ENCODE peak calls at places on chromosome 10, in six cellular contexts. E is activated T-helper 1 cell treated with anti-CD3 and anti-CD28 coated beads, Interleukin-12 subunit alpha, Interleukin-12 subunit beta, Interleukin-2, Interleukin-4 antibody, amounts not matched to agents 30 ng/mL and 10 ng/mL and 1 ng/mL, durations not matched to agents 14 hours and 24 hours and 36 hours; V is activated CD4-positive, alpha-beta T cell treated with anti-CD3 and anti-CD28 coated beads, Interleukin-2, amount 10 ng/mL, durations not matched to agents 7 days and 5 days; K is adrenal gland; D is HEK293T; Z is stimulated activated CD8-positive, alpha-beta memory T cell treated with anti-CD3 and anti-CD28 coated beads, Interleukin-7, amount 100 ng/mL, for 24 hours. N is an unnamed sample.

GRCh38 chr10:117159390-117159789 is 21.3 kb upstream of the VAX1 start:
- DNase-seq in V (no peak), D (no peak), E (no peak), K (no peak), Z (no peak), N (no peak)

GRCh38 chr10:59895629-59896116 is 10.7 kb downstream of the CCDC6 start:
- DNase-seq in D (no peak), E (no peak), K (peak; percentile 45), Z (no peak), V (no peak), N (peak; percentile 39)

GRCh38 chr10:131587976-131588680 is 276.6 kb upstream of the TCERG1L start:
- DNase-seq in D (no peak), K (no peak), Z (no peak), E (no peak), V (no peak), N (no peak)

GRCh38 chr10:24952146-24952700 is at the start of gene PRTFDC1:
- DNase-seq in D (peak; percentile 38), V (peak; percentile 24), K (peak; percentile 37), E (no peak), Z (no peak), N (peak; percentile 64)

GRCh38 chr10:73875139-73875475 is 752 bp upstream of the CAMK2G start:
- DNase-seq in V (peak; percentile 65), D (no peak), Z (no peak), E (peak; percentile 52), K (no peak), N (no peak)

GRCh38 chr10:31660301-31660700 is 268.3 kb downstream of the ARHGAP12 start:
- DNase-seq in D (no peak), K (no peak), E (no peak), Z (no peak), V (no peak), N (no peak)

GRCh38 chr10:8513155-8514147 is 459.0 kb downstream of the GATA3 start:
- DNase-seq in Z (no peak), E (no peak), V (no peak), K (no peak), D (no peak), N (no peak)

GRCh38 chr10:34200355-34200901 is 614.7 kb downstream of the PARD3 start:
- DNase-seq in K (peak; percentile 31), Z (no peak), D (no peak), E (no peak), V (no peak), N (peak; percentile 55)

GRCh38 chr10:93680414-93681047 is 21.9 kb downstream of the FRA10AC1 start:
- DNase-seq in E (no peak), D (peak; percentile 33), K (no peak), Z (no peak), V (no peak), N (no peak)

GRCh38 chr10:63173468-63174227 is 40.5 kb downstream of the NRBF2 start:
- DNase-seq in Z (no peak), D (no peak), K (no peak), V (no peak), E (no peak), N (no peak)

GRCh38 chr10:23344251-23344841 is at the start of gene C10orf67:
- DNase-seq in E (no peak), D (peak; percentile 53), V (peak; percentile 32), K (peak; percentile 27), Z (no peak), N (no peak)

GRCh38 chr10:17278607-17279240 is 50.7 kb downstream of the VIM start:
- DNase-seq in Z (no peak), E (no peak), V (no peak), D (no peak), K (no peak), N (no peak)

GRCh38 chr10:82981137-82981723 is 1106.2 kb downstream of the NRG3 start:
- DNase-seq in K (no peak), D (no peak), E (no peak), Z (no peak), V (no peak), N (peak; percentile 66)

GRCh38 chr10:66591865-66592264 is 334.0 kb upstream of the LRRTM3 start:
- DNase-seq in V (no peak), Z (no peak), K (no peak), E (no peak), D (no peak), N (no peak)

GRCh38 chr10:86757110-86757790 is 831 bp downstream of the BMPR1A start:
- DNase-seq in V (peak; percentile 10), K (peak; percentile 37), Z (no peak), E (peak; percentile 1), D (peak; percentile 25), N (peak; percentile 24)